ENCODE peak calls at places on chromosomes 13 and 19, in seven cellular contexts. K is AG08396, I is hepatocyte, W is Peyer's patch, B is NCI-H1436, P is ovary, F is progenitor cell of endocrine pancreas. H is an unnamed sample.

GRCh38 chr13:35014606-35015005 is 72.5 kb downstream of the NBEA start:
- DNase-seq in P (no peak), W (no peak), B (no peak), K (no peak), I (no peak), F (no peak), H (no peak)

GRCh38 chr19:13615890-13616289 is 109.6 kb upstream of the CACNA1A start:
- DNase-seq in K (no peak), P (no peak), B (no peak), W (no peak), F (no peak), I (no peak), H (no peak)

GRCh38 chr19:18399008-18399407 is 1.6 kb upstream of the LRRC25 start:
- DNase-seq in K (peak), W (peak), F (no peak), P (no peak), B (no peak), I (no peak), H (peak)

GRCh38 chr13:41821195-41821594 is 139.7 kb downstream of the VWA8 start:
- DNase-seq in K (no peak), F (no peak), B (no peak), I (no peak), P (no peak), W (no peak), H (no peak)

GRCh38 chr13:32587774-32588165 is 1.5 kb downstream of the PDS5B start:
- DNase-seq in I (no peak), F (no peak), P (no peak), K (no peak), W (no peak), B (no peak), H (no peak)

GRCh38 chr19:49489601-49490167 is 2.3 kb downstream of the RPL13A start:
- DNase-seq in P (no peak), F (no peak), W (peak), I (no peak), K (no peak), B (no peak), H (peak)

GRCh38 chr19:2945575-2946184 is 909 bp upstream of the ZNF77 start:
- DNase-seq in W (no peak), I (no peak), B (no peak), K (no peak), P (no peak), F (no peak), H (no peak)

GRCh38 chr19:15038304-15038703 is 11.0 kb upstream of the CASP14 start:
- DNase-seq in F (no peak), W (no peak), K (no peak), B (no peak), P (no peak), I (no peak), H (no peak)

GRCh38 chr19:30853036-30853435 is 480.9 kb downstream of the ZNF536 start:
- DNase-seq in W (no peak), P (no peak), I (no peak), B (no peak), K (no peak), F (no peak), H (no peak)

GRCh38 chr13:27662738-27663470 is 41.2 kb downstream of the POLR1D start:
- DNase-seq in W (no peak), B (no peak), P (no peak), F (no peak), I (no peak), K (no peak), H (no peak)

GRCh38 chr19:49393871-49394270 is 5.8 kb downstream of the KASH5 start:
- DNase-seq in I (no peak), W (no peak), F (no peak), P (no peak), B (no peak), K (no peak), H (no peak)

GRCh38 chr13:98386632-98387031 is 190.3 kb downstream of the STK24 start:
- DNase-seq in F (no peak), P (no peak), W (no peak), K (no peak), I (peak), B (peak), H (no peak)

GRCh38 chr13:111521030-111521429 is 200.6 kb downstream of the TEX29 start:
- DNase-seq in I (no peak), P (no peak), W (peak), F (no peak), K (no peak), B (no peak), H (no peak)

GRCh38 chr13:101576452-101576851 is 124.0 kb downstream of the ITGBL1 start:
- DNase-seq in F (no peak), K (peak), W (no peak), I (no peak), P (no peak), B (no peak), H (no peak)

GRCh38 chr13:99991013-99991805 is 9.6 kb downstream of the ZIC2 start:
- DNase-seq in W (no peak), I (no peak), B (no peak), K (no peak), P (no peak), F (no peak), H (no peak)

GRCh38 chr13:99191900-99192399 is 8.7 kb upstream of the UBAC2 start:
- DNase-seq in B (no peak), P (no peak), W (no peak), I (no peak), F (no peak), K (peak), H (no peak)